ENCODE peak calls at places on chromosomes 11 and 22, in four cellular contexts. M is endothelial cell, D is mucosa of descending colon, O is AG04449. H is an unnamed sample.

GRCh38 chr22:26429458-26430238 is 588 bp downstream of the ASPHD2 start:
- DNase-seq in M (no peak), D (peak), O (no peak), H (no peak)

GRCh38 chr11:67998150-67999045 is 5.5 kb downstream of the UNC93B1 start:
- DNase-seq in M (no peak), D (peak), O (no peak), H (no peak)

GRCh38 chr11:114317738-114318137 is 21.5 kb downstream of the NNMT start:
- DNase-seq in M (peak), D (no peak), O (no peak), H (no peak)

GRCh38 chr11:3855808-3856491 is 486 bp downstream of the STIM1 start:
- DNase-seq in M (peak), D (peak), O (no peak), H (no peak)

GRCh38 chr11:118076754-118077281 is at the start of gene TMPRSS4:
- DNase-seq in M (no peak), D (peak), O (no peak), H (no peak)

GRCh38 chr11:74726547-74727182 is 4.6 kb downstream of the CHRDL2 start:
- DNase-seq in M (peak), D (peak), O (no peak), H (no peak)

GRCh38 chr11:66694732-66695207 is 17.1 kb upstream of the RBM4B start:
- DNase-seq in M (peak), D (peak), O (peak), H (peak)

GRCh38 chr11:72483412-72484186 is 49.3 kb upstream of the CLPB start:
- DNase-seq in M (peak), D (no peak), O (no peak), H (no peak)

GRCh38 chr11:124394408-124394807 is 4.4 kb downstream of the OR8B3 start:
- DNase-seq in M (no peak), D (no peak), O (no peak), H (no peak)

GRCh38 chr11:7555067-7555699 is 41.4 kb downstream of the PPFIBP2 start:
- DNase-seq in M (no peak), D (peak), O (no peak), H (no peak)

GRCh38 chr11:1749787-1750351 is 526 bp downstream of the IFITM10 start:
- DNase-seq in M (no peak), D (no peak), O (peak), H (no peak)

DNA sequence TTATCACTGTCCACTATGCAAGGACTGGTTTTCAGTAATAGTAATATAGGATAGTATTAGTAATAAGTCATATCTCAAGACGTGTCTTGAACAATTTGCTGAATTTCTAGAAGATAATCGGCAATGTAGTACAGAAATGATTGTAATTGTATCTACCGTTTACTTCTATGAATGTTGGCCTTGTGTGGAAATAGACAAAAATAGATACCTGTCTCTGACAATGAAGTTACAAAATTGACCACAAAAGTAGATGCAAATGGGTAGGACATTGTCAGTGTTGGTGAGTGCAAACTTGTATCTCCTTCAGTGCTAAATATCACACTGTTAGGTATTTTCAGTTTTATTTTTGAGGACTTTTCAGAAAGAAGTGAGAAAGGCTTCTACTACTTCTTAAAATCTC is 43.1 kb downstream of the SVIP start:
- DNase-seq in M (no peak), D (no peak), O (no peak), H (no peak)
- TF ChIP-seq CTCF in M (no peak), D (no peak), O (no peak), H (no peak)

GRCh38 chr22:38435010-38435409 is 20.0 kb downstream of the KCNJ4 start:
- DNase-seq in M (no peak), D (no peak), O (no peak), H (no peak)
- TF ChIP-seq CTCF in M (no peak), D (no peak), O (no peak), H (no peak)

DNA sequence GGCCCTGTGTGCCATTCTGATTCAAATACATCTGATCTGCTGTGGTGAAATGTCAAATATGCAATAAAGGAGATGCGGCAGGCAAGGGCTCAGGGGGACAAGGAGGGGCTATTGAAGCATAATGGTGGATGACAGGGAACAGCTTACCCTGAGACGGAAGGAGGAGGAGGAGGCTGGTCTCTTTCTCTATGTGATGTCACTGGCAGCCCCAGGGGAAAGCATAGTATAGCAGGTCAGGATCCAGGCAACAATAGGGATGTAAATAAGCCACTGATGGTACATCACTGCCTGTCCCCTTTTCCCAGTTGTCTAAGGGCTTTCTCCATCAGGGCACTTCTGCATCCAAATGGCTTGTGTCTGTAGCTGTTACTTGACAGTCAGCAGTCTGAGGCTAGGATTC is 351.0 kb upstream of the SYN3 start:
- DNase-seq in M (no peak), D (no peak), O (no peak), H (no peak)
- TF ChIP-seq CTCF in M (no peak), D (no peak), O (no peak), H (no peak)

GRCh38 chr22:45579306-45579705 is 76.6 kb downstream of the FBLN1 start:
- DNase-seq in M (no peak), D (no peak), O (no peak), H (no peak)

GRCh38 chr22:45580703-45581381 is 78.2 kb downstream of the FBLN1 start:
- DNase-seq in M (no peak), D (no peak), O (no peak), H (no peak)

GRCh38 chr22:45581549-45582080 is 78.9 kb downstream of the FBLN1 start:
- DNase-seq in M (no peak), D (no peak), O (no peak), H (no peak)

GRCh38 chr22:45578524-45579147 is 76.0 kb downstream of the FBLN1 start:
- DNase-seq in M (no peak), D (no peak), O (no peak), H (no peak)

DNA sequence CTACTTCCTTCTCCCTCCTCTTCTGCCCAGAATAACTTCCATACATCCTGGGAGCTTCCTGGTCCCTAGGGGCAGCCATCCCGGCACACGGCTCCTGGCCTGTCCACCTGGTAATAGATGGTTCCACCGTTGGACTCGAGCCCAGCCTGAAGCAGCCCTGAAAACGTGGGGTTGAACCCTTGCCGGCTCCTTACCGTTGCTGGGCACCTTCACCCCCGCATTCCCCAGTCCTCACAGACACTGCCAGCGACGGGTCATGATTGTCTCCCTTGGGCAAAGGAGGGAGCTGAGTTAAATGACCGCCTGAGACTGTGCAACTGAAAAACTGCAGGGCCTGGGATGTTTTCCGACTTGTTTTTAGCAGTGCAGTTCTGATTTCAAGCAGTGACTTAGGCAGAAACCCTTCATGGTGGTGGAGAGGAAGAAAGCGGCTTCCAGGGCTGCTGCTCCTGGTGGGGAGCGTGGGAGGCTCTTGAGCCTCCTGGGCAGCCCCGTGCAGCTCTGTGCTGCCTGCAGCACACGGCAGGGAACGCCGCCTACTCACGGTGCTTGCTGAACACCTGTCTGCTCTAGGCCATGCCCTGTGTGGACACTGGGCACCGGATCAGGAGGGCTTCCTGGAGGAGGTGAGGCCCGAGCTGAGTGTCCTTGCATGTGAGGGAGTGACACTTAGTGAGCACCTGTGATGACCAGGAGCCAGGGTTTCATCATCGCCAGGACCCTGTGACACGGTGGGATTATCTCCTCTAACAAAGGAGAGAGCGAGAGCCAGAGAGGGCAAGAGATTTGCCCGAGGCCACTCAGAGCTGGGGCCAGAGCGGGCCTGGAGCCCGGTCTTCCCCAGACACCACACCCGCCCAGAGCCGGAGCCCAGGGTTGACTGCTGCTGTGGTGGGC is 77.4 kb downstream of the FBLN1 start:
- DNase-seq in M (no peak), D (no peak), O (no peak), H (no peak)
- TF ChIP-seq CTCF in M (no peak), D (no peak), O (no peak), H (no peak)

GRCh38 chr11:10502065-10502680 is 38.8 kb downstream of the RNF141 start:
- DNase-seq in M (no peak), D (no peak), O (no peak), H (peak)

GRCh38 chr11:10500757-10501684 is 40.0 kb downstream of the RNF141 start:
- DNase-seq in M (no peak), D (no peak), O (no peak), H (peak)

GRCh38 chr11:10499452-10500262 is 41.3 kb downstream of the RNF141 start:
- DNase-seq in M (no peak), D (no peak), O (no peak), H (no peak)

GRCh38 chr11:10498426-10499250 is 42.3 kb downstream of the RNF141 start:
- DNase-seq in M (no peak), D (no peak), O (no peak), H (peak)

GRCh38 chr11:10500263-10500601 is 40.8 kb downstream of the RNF141 start:
- DNase-seq in M (no peak), D (no peak), O (no peak), H (no peak)
- TF ChIP-seq CTCF in M (no peak), D (no peak), O (no peak), H (no peak)

GRCh38 chr22:50696799-50697561 is 24.4 kb downstream of the SHANK3 start:
- DNase-seq in M (no peak), D (peak), O (no peak), H (no peak)
- TF ChIP-seq CTCF in M (peak), D (no peak), O (peak), H (peak)

GRCh38 chr11:30314625-30315024 is 8.3 kb upstream of the ARL14EP start:
- DNase-seq in M (no peak), D (no peak), O (no peak), H (no peak)
- TF ChIP-seq CTCF in M (peak), D (no peak), O (peak), H (peak)

GRCh38 chr11:34997872-34998548 is 81.6 kb downstream of the PDHX start:
- DNase-seq in M (no peak), D (no peak), O (no peak), H (no peak)
- TF ChIP-seq CTCF in M (peak), D (no peak), O (no peak), H (peak)